ENCODE peak calls at places on chromosomes 3 and 15, in four cellular contexts. P is astrocyte; W is islet precursor cell; F is CD8-positive, alpha-beta memory T cell. V is an unnamed sample.

GRCh38 chr3:161851941-161852566 is 355.4 kb downstream of the OTOL1 start:
- DNase-seq in P (peak), W (peak), F (no peak), V (no peak)

GRCh38 chr3:115072265-115073008 is 74.7 kb downstream of the ZBTB20 start:
- DNase-seq in P (peak), W (no peak), F (no peak), V (no peak)

GRCh38 chr3:196335469-196335868 is 2.7 kb downstream of the TM4SF19 start:
- DNase-seq in P (no peak), W (peak), F (no peak), V (no peak)

GRCh38 chr3:65166531-65166930 is 478.7 kb upstream of the ADAMTS9 start:
- DNase-seq in P (no peak), W (peak), F (no peak), V (no peak)

GRCh38 chr15:35545316-35545824 is 595 bp downstream of the DPH6 start:
- DNase-seq in P (peak), W (peak), F (no peak), V (no peak)

GRCh38 chr15:65954289-65954741 is 85.0 kb downstream of the RAB11A start:
- DNase-seq in P (peak), W (peak), F (no peak), V (no peak)

GRCh38 chr3:43733459-43734384 is 43.0 kb downstream of the ABHD5 start:
- DNase-seq in P (peak), W (no peak), F (no peak), V (no peak)

GRCh38 chr3:52176188-52176752 is 21.7 kb upstream of the ALAS1 start:
- DNase-seq in P (no peak), W (no peak), F (no peak), V (no peak)

GRCh38 chr3:30512596-30512995 is 93.8 kb upstream of the TGFBR2 start:
- DNase-seq in P (no peak), W (no peak), F (no peak), V (no peak)

GRCh38 chr15:31329640-31330010 is 3.0 kb downstream of the KLF13 start:
- DNase-seq in P (no peak), W (no peak), F (no peak), V (no peak)

GRCh38 chr3:132659370-132660055 is at the start of gene ACAD11:
- DNase-seq in P (peak), W (peak), F (no peak), V (peak)

GRCh38 chr3:15243822-15244482 is 37.9 kb downstream of the CAPN7 start:
- DNase-seq in P (no peak), W (no peak), F (no peak), V (no peak)

GRCh38 chr15:49155834-49156627 is 632 bp upstream of the COPS2 start:
- DNase-seq in P (peak), W (peak), F (peak), V (peak)

GRCh38 chr3:43863966-43864933 is 173.5 kb downstream of the ABHD5 start:
- DNase-seq in P (no peak), W (peak), F (no peak), V (no peak)

GRCh38 chr3:152589644-152590043 is 245.3 kb upstream of the P2RY1 start:
- DNase-seq in P (no peak), W (no peak), F (no peak), V (no peak)

GRCh38 chr3:119104031-119104430 is 41.9 kb upstream of the TEX55 start:
- DNase-seq in P (no peak), W (no peak), F (no peak), V (no peak)

GRCh38 chr15:44654858-44655257 is 8.6 kb downstream of the SPG11 start:
- DNase-seq in P (no peak), W (no peak), F (no peak), V (no peak)

GRCh38 chr3:184850201-184850600 is 38.2 kb downstream of the VPS8 start:
- DNase-seq in P (no peak), W (no peak), F (no peak), V (no peak)

GRCh38 chr3:53196575-53197407 is 35.8 kb downstream of the PRKCD start:
- DNase-seq in P (peak), W (peak), F (no peak), V (no peak)

GRCh38 chr15:68375716-68376220 is 56.2 kb downstream of the ITGA11 start:
- DNase-seq in P (no peak), W (no peak), F (no peak), V (no peak)